ENCODE peak calls at places on chromosome 3, in four cellular contexts. One of them, this sample, is unnamed.

GRCh38 chr3:45610129-45610528 is 15.6 kb downstream of the LIMD1 start:
- DNase-seq in progenitor cell of endocrine pancreas: no peak
- DNase-seq in HFFc6: no peak
- DNase-seq in nephron progenitor cell: no peak
- DNase-seq in this sample: no peak

GRCh38 chr3:65342084-65342683 is 654.4 kb upstream of the ADAMTS9 start:
- DNase-seq in progenitor cell of endocrine pancreas: peak; percentile 32
- DNase-seq in HFFc6: peak; percentile 14
- DNase-seq in nephron progenitor cell: peak; percentile 68
- DNase-seq in this sample: peak; percentile 64

GRCh38 chr3:123773681-123774431 is 110.3 kb downstream of the MYLK start:
- DNase-seq in progenitor cell of endocrine pancreas: no peak
- DNase-seq in HFFc6: peak; percentile 69
- DNase-seq in nephron progenitor cell: peak; percentile 26
- DNase-seq in this sample: no peak

GRCh38 chr3:182697345-182697919 is 95.9 kb upstream of the ATP11B start:
- DNase-seq in progenitor cell of endocrine pancreas: no peak
- DNase-seq in HFFc6: no peak
- DNase-seq in nephron progenitor cell: no peak
- DNase-seq in this sample: no peak

GRCh38 chr3:170077406-170077805 is 39.6 kb downstream of the GPR160 start:
- DNase-seq in progenitor cell of endocrine pancreas: no peak
- DNase-seq in HFFc6: no peak
- DNase-seq in nephron progenitor cell: no peak
- DNase-seq in this sample: no peak

GRCh38 chr3:94063497-94064119 is 747 bp downstream of the NSUN3 start:
- DNase-seq in progenitor cell of endocrine pancreas: no peak
- DNase-seq in HFFc6: no peak
- DNase-seq in nephron progenitor cell: no peak
- DNase-seq in this sample: peak; percentile 18

GRCh38 chr3:126524429-126524988 is 554 bp downstream of the CHST13 start:
- DNase-seq in progenitor cell of endocrine pancreas: peak; percentile 43
- DNase-seq in HFFc6: no peak
- DNase-seq in nephron progenitor cell: no peak
- DNase-seq in this sample: no peak

GRCh38 chr3:183880121-183880520 is 4.6 kb downstream of the PARL start:
- DNase-seq in progenitor cell of endocrine pancreas: no peak
- DNase-seq in HFFc6: no peak
- DNase-seq in nephron progenitor cell: no peak
- DNase-seq in this sample: no peak

GRCh38 chr3:189513281-189514151 is 117.7 kb upstream of the TP63 start:
- DNase-seq in progenitor cell of endocrine pancreas: no peak
- DNase-seq in HFFc6: no peak
- DNase-seq in nephron progenitor cell: no peak
- DNase-seq in this sample: peak; percentile 89